ENCODE peak calls at places on chromosomes 12 and 14, in nine cellular contexts. M, Z, A, X, B, G, Y, J and R are unnamed samples.

GRCh38 chr12:3922033-3922432 is 48.8 kb upstream of the PARP11 start:
- DNase-seq in Z (no peak), M (no peak), G (no peak), J (no peak), X (no peak), A (no peak), Y (no peak), B (no peak), R (no peak)

GRCh38 chr12:108611884-108612415 is 14.1 kb upstream of the TMEM119 start:
- DNase-seq in Y (no peak), Z (no peak), M (no peak), G (peak), J (no peak), A (peak), B (no peak), X (no peak), R (no peak)

GRCh38 chr14:90419200-90419599 is 22.4 kb downstream of the CALM1 start:
- DNase-seq in M (peak), X (peak), Y (peak), J (peak), A (peak), B (peak), G (peak), Z (no peak), R (peak)

GRCh38 chr12:51441583-51441982 is 17.0 kb downstream of the SLC4A8 start:
- DNase-seq in M (no peak), Z (no peak), X (no peak), Y (no peak), G (peak), A (no peak), J (no peak), B (peak), R (no peak)

GRCh38 chr12:46617167-46617566 is 208.6 kb downstream of the SLC38A4 start:
- DNase-seq in G (peak), M (peak), B (peak), Z (no peak), Y (peak), J (peak), A (no peak), X (no peak), R (peak)

GRCh38 chr14:106738075-106738474 is 1211.7 kb downstream of the TMEM121 start:
- DNase-seq in Y (no peak), A (no peak), G (no peak), M (no peak), X (no peak), B (no peak), J (no peak), Z (no peak), R (no peak)

GRCh38 chr12:39605501-39605900 is 14.1 kb downstream of the ABCD2 start:
- DNase-seq in A (peak), X (no peak), M (no peak), Y (no peak), J (no peak), Z (no peak), G (no peak), B (no peak), R (no peak)

GRCh38 chr14:40762685-40763084 is 844.0 kb upstream of the LRFN5 start:
- DNase-seq in B (no peak), A (no peak), J (no peak), M (no peak), Y (no peak), X (no peak), Z (no peak), G (no peak), R (no peak)

GRCh38 chr14:96622926-96623325 is 120.7 kb downstream of the PAPOLA start:
- DNase-seq in B (no peak), Y (no peak), G (no peak), M (no peak), Z (no peak), A (no peak), J (no peak), X (no peak), R (no peak)

GRCh38 chr14:76924363-76925151 is 98.3 kb downstream of the LRRC74A start:
- DNase-seq in J (no peak), M (no peak), B (peak), A (no peak), X (no peak), G (no peak), Y (no peak), Z (no peak), R (no peak)

GRCh38 chr14:69152944-69153847 is at the start of gene DCAF5:
- DNase-seq in Y (peak), J (peak), G (peak), X (peak), A (peak), B (peak), M (peak), Z (peak), R (peak)
- TF ChIP-seq POLR2A in Y (peak), J (peak), G (no peak), X (no peak), A (peak), B (peak), M (peak), Z (peak), R (no peak)

GRCh38 chr12:104443008-104443407 is 13.7 kb upstream of the CHST11 start:
- DNase-seq in M (no peak), A (no peak), X (no peak), Y (no peak), B (no peak), G (no peak), J (no peak), Z (no peak), R (no peak)
- TF ChIP-seq POLR2A in M (no peak), A (no peak), X (no peak), Y (no peak), B (no peak), G (no peak), J (no peak), Z (no peak), R (no peak)

GRCh38 chr14:55801121-55801520 is 221.1 kb downstream of the KTN1 start:
- DNase-seq in X (no peak), M (no peak), A (no peak), Y (no peak), Z (no peak), J (no peak), B (no peak), G (no peak), R (no peak)
- TF ChIP-seq POLR2A in X (no peak), M (no peak), A (no peak), Y (no peak), Z (no peak), J (no peak), B (no peak), G (no peak), R (no peak)

DNA sequence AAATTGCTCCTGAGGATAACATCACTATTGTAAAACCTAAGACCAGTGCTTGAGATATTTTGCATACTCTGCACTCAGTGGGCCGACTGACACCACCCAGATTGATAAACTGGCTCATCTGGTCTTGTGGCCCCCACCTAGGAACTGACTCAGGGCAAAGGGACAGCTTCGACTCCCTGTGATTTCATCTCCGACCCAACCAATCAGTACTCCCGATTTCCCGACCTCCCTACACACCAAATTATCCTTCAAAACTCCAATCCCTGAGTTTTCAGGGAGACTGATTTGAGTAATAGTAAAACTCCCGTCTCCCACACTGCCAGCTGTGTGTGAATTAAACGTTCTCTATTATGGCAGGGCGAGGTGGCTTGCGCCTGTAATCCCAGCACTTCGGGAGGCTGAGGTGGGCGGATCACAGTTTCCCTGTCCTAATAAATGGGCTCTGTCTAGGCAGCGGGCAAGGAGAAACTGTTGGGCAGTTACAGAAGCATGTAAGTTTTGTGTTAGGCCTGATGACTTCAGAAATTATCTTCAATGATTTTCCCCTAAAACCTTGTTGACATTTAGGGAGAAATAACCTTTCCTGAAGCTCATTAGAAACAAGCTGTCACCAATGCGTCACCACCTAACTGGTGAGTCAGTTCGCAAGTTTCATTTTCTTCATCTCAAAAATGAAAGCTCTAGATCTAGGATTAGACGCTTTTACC is 5.3 kb upstream of the UBC start:
- DNase-seq in G (peak), Y (no peak), J (no peak), X (no peak), B (no peak), A (no peak), Z (no peak), M (no peak), R (peak)
- TF ChIP-seq POLR2A in G (no peak), Y (no peak), J (no peak), X (no peak), B (no peak), A (no peak), Z (peak), M (no peak), R (no peak)

GRCh38 chr14:100065942-100066574 is 836 bp downstream of the EVL start:
- DNase-seq in A (no peak), Z (no peak), B (no peak), G (no peak), Y (no peak), J (no peak), M (no peak), X (peak), R (no peak)
- TF ChIP-seq POLR2A in A (no peak), Z (peak), B (no peak), G (no peak), Y (no peak), J (no peak), M (no peak), X (no peak), R (no peak)

GRCh38 chr14:24272442-24272841 is 1.0 kb upstream of the RABGGTA start:
- DNase-seq in Y (no peak), G (no peak), Z (no peak), J (no peak), M (no peak), X (no peak), A (no peak), B (no peak), R (no peak)

GRCh38 chr14:24270537-24271133 is 762 bp downstream of the RABGGTA start:
- DNase-seq in Y (no peak), G (no peak), B (no peak), Z (no peak), J (no peak), A (peak), X (peak), M (no peak), R (no peak)

GRCh38 chr14:24269910-24270536 is 1.4 kb downstream of the RABGGTA start:
- DNase-seq in X (no peak), Y (no peak), M (no peak), Z (no peak), J (no peak), A (no peak), G (no peak), B (no peak), R (no peak)

GRCh38 chr14:24271834-24272263 is 452 bp upstream of the RABGGTA start:
- DNase-seq in Y (no peak), B (no peak), X (no peak), G (no peak), J (no peak), A (no peak), Z (no peak), M (no peak), R (no peak)

GRCh38 chr14:24271134-24271833 is at the start of gene RABGGTA:
- DNase-seq in Y (peak), Z (peak), G (peak), B (peak), M (peak), J (peak), X (peak), A (peak), R (peak)
- TF ChIP-seq POLR2A in Y (no peak), Z (peak), G (peak), B (no peak), M (peak), J (peak), X (no peak), A (peak), R (peak)